ENCODE peak calls at places on chromosome 18, in eight cellular contexts. S, G, M, L, T, N, R and F are unnamed samples.

GRCh38 chr18:3444954-3445353 is 5.0 kb upstream of the TGIF1 start:
- ATAC-seq in S (no peak), G (no peak), M (no peak), L (no peak), T (no peak), N (no peak), R (no peak), F (no peak)

GRCh38 chr18:50373531-50373930 is 1.3 kb upstream of the SKA1 start:
- ATAC-seq in S (no peak), G (no peak), M (peak; percentile 18), L (peak; percentile 25), T (no peak), N (no peak), R (peak; percentile 6), F (no peak)

GRCh38 chr18:61554946-61555361 is 221.7 kb downstream of the CDH20 start:
- ATAC-seq in S (no peak), G (no peak), M (no peak), L (no peak), T (peak; percentile 68), N (no peak), R (no peak), F (peak; percentile 17)

GRCh38 chr18:2150566-2150965 is 420.7 kb downstream of the METTL4 start:
- ATAC-seq in S (no peak), G (no peak), M (no peak), L (no peak), T (no peak), N (no peak), R (no peak), F (no peak)

GRCh38 chr18:73645175-73645715 is 502.4 kb downstream of the FBXO15 start:
- ATAC-seq in S (no peak), G (no peak), M (no peak), L (no peak), T (no peak), N (no peak), R (no peak), F (no peak)

GRCh38 chr18:10985689-10986088 is 163.7 kb downstream of the PIEZO2 start:
- ATAC-seq in S (no peak), G (no peak), M (no peak), L (no peak), T (no peak), N (no peak), R (no peak), F (no peak)

GRCh38 chr18:28792404-28793103 is 615.6 kb upstream of the CDH2 start:
- ATAC-seq in S (no peak), G (no peak), M (no peak), L (no peak), T (no peak), N (no peak), R (no peak), F (no peak)

GRCh38 chr18:9802774-9803697 is 82.7 kb upstream of the TXNDC2 start:
- ATAC-seq in S (no peak), G (no peak), M (no peak), L (no peak), T (no peak), N (peak; percentile 11), R (no peak), F (no peak)

GRCh38 chr18:22204996-22205395 is 35.6 kb downstream of the GATA6 start:
- ATAC-seq in S (no peak), G (no peak), M (peak; percentile 20), L (no peak), T (no peak), N (no peak), R (peak; percentile 18), F (no peak)

GRCh38 chr18:49959176-49959575 is 145.8 kb upstream of the ACAA2 start:
- ATAC-seq in S (peak; percentile 53), G (peak; percentile 40), M (no peak), L (no peak), T (peak; percentile 38), N (no peak), R (no peak), F (no peak)

GRCh38 chr18:10015941-10016819 is 102.4 kb downstream of the VAPA start:
- ATAC-seq in S (no peak), G (no peak), M (peak; percentile 84), L (peak; percentile 88), T (no peak), N (peak; percentile 65), R (peak; percentile 76), F (no peak)

GRCh38 chr18:62486290-62486964 is 36.4 kb upstream of the ZCCHC2 start:
- ATAC-seq in S (no peak), G (no peak), M (no peak), L (no peak), T (peak; percentile 77), N (no peak), R (no peak), F (peak; percentile 82)

GRCh38 chr18:51911582-51911981 is 428.4 kb upstream of the DCC start:
- ATAC-seq in S (no peak), G (no peak), M (no peak), L (no peak), T (no peak), N (no peak), R (no peak), F (no peak)

GRCh38 chr18:74310411-74310810 is 5.2 kb upstream of the C18orf63 start:
- ATAC-seq in S (peak; percentile 63), G (no peak), M (peak; percentile 55), L (peak; percentile 64), T (peak; percentile 46), N (no peak), R (peak; percentile 63), F (no peak)

GRCh38 chr18:9796933-9797549 is 88.7 kb upstream of the TXNDC2 start:
- ATAC-seq in S (no peak), G (no peak), M (peak; percentile 41), L (no peak), T (no peak), N (no peak), R (peak; percentile 37), F (no peak)

GRCh38 chr18:12679183-12679786 is 21.4 kb upstream of the SPIRE1 start:
- ATAC-seq in S (no peak), G (no peak), M (peak; percentile 98), L (peak; percentile 99), T (no peak), N (peak; percentile 81), R (peak; percentile 93), F (no peak)

GRCh38 chr18:21155443-21155842 is 43.8 kb upstream of the ROCK1 start:
- ATAC-seq in S (no peak), G (no peak), M (no peak), L (no peak), T (no peak), N (no peak), R (no peak), F (no peak)

GRCh38 chr18:63936156-63936931 is 12.8 kb upstream of the HMSD start:
- ATAC-seq in S (peak; percentile 98), G (peak; percentile 90), M (peak; percentile 100), L (peak; percentile 98), T (peak; percentile 83), N (peak; percentile 95), R (peak; percentile 100), F (peak; percentile 82)

GRCh38 chr18:57427429-57428181 is 7.6 kb upstream of the ONECUT2 start:
- ATAC-seq in S (no peak), G (peak; percentile 35), M (peak; percentile 48), L (peak; percentile 61), T (peak; percentile 21), N (peak; percentile 33), R (peak; percentile 38), F (peak; percentile 7)

GRCh38 chr18:48790226-48790863 is 160.4 kb downstream of the SMAD7 start:
- ATAC-seq in S (no peak), G (no peak), M (peak; percentile 85), L (peak; percentile 89), T (no peak), N (peak; percentile 89), R (peak; percentile 84), F (no peak)

GRCh38 chr18:77144451-77145118 is 12.0 kb upstream of the MBP start:
- ATAC-seq in S (no peak), G (no peak), M (no peak), L (no peak), T (no peak), N (no peak), R (no peak), F (no peak)

GRCh38 chr18:50038448-50038847 is 156.5 kb downstream of the MYO5B start:
- ATAC-seq in S (no peak), G (no peak), M (no peak), L (no peak), T (no peak), N (no peak), R (no peak), F (no peak)

GRCh38 chr18:59707306-59707705 is 10.1 kb upstream of the CCBE1 start:
- ATAC-seq in S (no peak), G (no peak), M (no peak), L (no peak), T (no peak), N (no peak), R (no peak), F (no peak)

GRCh38 chr18:28175047-28175929 is 1.6 kb downstream of the CDH2 start:
- ATAC-seq in S (no peak), G (no peak), M (peak; percentile 59), L (peak; percentile 61), T (peak; percentile 35), N (peak; percentile 56), R (peak; percentile 54), F (no peak)

GRCh38 chr18:23279931-23280330 is 144.6 kb downstream of the CABLES1 start:
- ATAC-seq in S (no peak), G (no peak), M (no peak), L (no peak), T (no peak), N (no peak), R (no peak), F (no peak)

GRCh38 chr18:39946623-39947061 is 2008.4 kb upstream of the PIK3C3 start:
- ATAC-seq in S (no peak), G (no peak), M (no peak), L (no peak), T (no peak), N (no peak), R (no peak), F (no peak)

GRCh38 chr18:9906407-9906955 is 7.3 kb upstream of the VAPA start:
- ATAC-seq in S (no peak), G (peak; percentile 68), M (no peak), L (no peak), T (no peak), N (no peak), R (no peak), F (no peak)

GRCh38 chr18:70132999-70133398 is 72.5 kb downstream of the RTTN start:
- ATAC-seq in S (no peak), G (no peak), M (peak; percentile 70), L (peak; percentile 35), T (no peak), N (peak; percentile 86), R (no peak), F (no peak)

GRCh38 chr18:36850527-36851201 is 21.7 kb downstream of the KIAA1328 start:
- ATAC-seq in S (peak; percentile 69), G (no peak), M (no peak), L (no peak), T (peak; percentile 77), N (no peak), R (no peak), F (peak; percentile 95)

GRCh38 chr18:22933958-22934423 is 863 bp downstream of the RBBP8 start:
- ATAC-seq in S (no peak), G (no peak), M (no peak), L (no peak), T (peak; percentile 23), N (no peak), R (no peak), F (peak; percentile 36)

GRCh38 chr18:2961828-2962227 is 51.1 kb downstream of the LPIN2 start:
- ATAC-seq in S (peak; percentile 29), G (no peak), M (peak; percentile 73), L (peak; percentile 76), T (peak; percentile 20), N (peak; percentile 47), R (peak; percentile 49), F (no peak)

GRCh38 chr18:61922435-61922834 is 29.6 kb upstream of the RNF152 start:
- ATAC-seq in S (no peak), G (no peak), M (no peak), L (no peak), T (peak; percentile 59), N (no peak), R (no peak), F (peak; percentile 21)